ENCODE peak calls at places on chromosomes 11 and 22, in five cellular contexts. R is Right ventricle myocardium superior; U is T-cell; P is T-helper 17 cell; B is activated naive CD8-positive, alpha-beta T cell treated with anti-CD3 and anti-CD28 coated beads, Interleukin-2, amount 10 ng/mL, durations not matched to agents 7 days and 5 days. V is an unnamed sample.

GRCh38 chr22:33405194-33405593 is 347.0 kb upstream of the SYN3 start:
- ATAC-seq in R (peak; percentile 94), B (no peak), P (no peak), U (no peak), V (no peak)

GRCh38 chr11:133545199-133545709 is 13.0 kb upstream of the OPCML start:
- ATAC-seq in R (no peak), P (no peak), U (no peak), B (no peak), V (no peak)

GRCh38 chr11:88979641-88980040 is 86.1 kb downstream of the GRM5 start:
- ATAC-seq in R (no peak), B (no peak), P (no peak), U (no peak), V (no peak)

GRCh38 chr11:390175-390574 is 3.8 kb upstream of the PKP3 start:
- ATAC-seq in R (no peak), P (no peak), U (no peak), B (no peak), V (no peak)

GRCh38 chr11:34300571-34301295 is 57.1 kb downstream of the ABTB2 start:
- ATAC-seq in B (no peak), U (no peak), R (no peak), P (no peak), V (no peak)

GRCh38 chr22:26174280-26174679 is 5.0 kb downstream of the SEZ6L start:
- ATAC-seq in R (no peak), B (no peak), P (no peak), U (no peak), V (no peak)

GRCh38 chr11:120547871-120548681 is 36.5 kb downstream of the GRIK4 start:
- ATAC-seq in U (no peak), B (no peak), P (no peak), R (peak; percentile 98), V (peak; percentile 82)

GRCh38 chr11:10777806-10778205 is 26.8 kb downstream of the CTR9 start:
- ATAC-seq in B (no peak), U (no peak), R (peak; percentile 7), P (no peak), V (no peak)

GRCh38 chr11:12784987-12785386 is 110.8 kb downstream of the TEAD1 start:
- ATAC-seq in B (no peak), P (no peak), R (peak; percentile 77), U (no peak), V (no peak)

GRCh38 chr22:33529424-33530113 is 390.7 kb downstream of the LARGE1 start:
- ATAC-seq in B (no peak), R (peak; percentile 17), U (no peak), P (no peak), V (peak; percentile 61)

GRCh38 chr11:75467881-75468280 is 34.9 kb upstream of the KLHL35 start:
- ATAC-seq in B (no peak), R (no peak), U (no peak), P (no peak), V (no peak)

GRCh38 chr11:61969838-61970452 is 2.5 kb upstream of the FTH1 start:
- ATAC-seq in U (no peak), P (no peak), B (no peak), R (no peak), V (no peak)

GRCh38 chr11:111938687-111939160 is 1.6 kb downstream of the DIXDC1 start:
- ATAC-seq in B (peak; percentile 63), U (peak; percentile 62), P (peak; percentile 59), R (no peak), V (peak; percentile 28)

GRCh38 chr11:123800041-123800440 is 6.1 kb downstream of the OR6M1 start:
- ATAC-seq in P (no peak), B (no peak), R (no peak), U (no peak), V (no peak)

GRCh38 chr11:65172600-65172999 is 2.6 kb downstream of the SPDYC start:
- ATAC-seq in U (no peak), P (no peak), B (no peak), R (peak; percentile 39), V (no peak)

GRCh38 chr22:42334875-42335512 is 64.5 kb upstream of the TCF20 start:
- ATAC-seq in R (no peak), B (no peak), U (no peak), P (no peak), V (no peak)

GRCh38 chr11:123719452-123719851 is 22.0 kb downstream of the ZNF202 start:
- ATAC-seq in B (no peak), U (no peak), R (no peak), P (no peak), V (no peak)

GRCh38 chr11:73194593-73194992 is 23.5 kb upstream of the P2RY2 start:
- ATAC-seq in P (no peak), U (no peak), R (peak; percentile 39), B (no peak), V (no peak)

GRCh38 chr11:124551189-124551588 is 7.7 kb upstream of the OR8B12 start:
- ATAC-seq in P (no peak), R (no peak), B (no peak), U (no peak), V (no peak)

GRCh38 chr11:66190776-66191175 is 77.7 kb upstream of the RAB1B start:
- ATAC-seq in R (no peak), B (no peak), U (no peak), P (no peak), V (no peak)

GRCh38 chr11:96292291-96293010 is 50.5 kb downstream of the MAML2 start:
- ATAC-seq in U (no peak), R (no peak), P (peak; percentile 79), B (no peak), V (no peak)

GRCh38 chr11:71488968-71489265 is 35.9 kb downstream of the NADSYN1 start:
- ATAC-seq in P (no peak), R (no peak), B (no peak), U (no peak), V (no peak)

GRCh38 chr11:110989734-110990133 is 255.8 kb upstream of the POU2AF2 start:
- ATAC-seq in R (peak; percentile 79), U (no peak), B (no peak), P (no peak), V (peak; percentile 72)

GRCh38 chr11:130448416-130449068 is at the start of gene ADAMTS15:
- ATAC-seq in B (peak; percentile 82), U (no peak), P (peak; percentile 44), R (peak; percentile 79), V (peak; percentile 82)

GRCh38 chr22:48089601-48090331 is 1327.3 kb downstream of the TBC1D22A start:
- ATAC-seq in B (no peak), P (no peak), U (no peak), R (peak; percentile 80), V (peak; percentile 78)

GRCh38 chr11:61007383-61007970 is 36.0 kb downstream of the CD6 start:
- ATAC-seq in B (no peak), U (peak; percentile 16), R (peak; percentile 49), P (no peak), V (peak; percentile 47)

GRCh38 chr22:31248965-31249940 is 37.2 kb downstream of the LIMK2 start:
- ATAC-seq in P (no peak), U (no peak), B (no peak), R (no peak), V (no peak)

GRCh38 chr11:78080084-78080817 is 589 bp upstream of the NDUFC2 start:
- ATAC-seq in U (no peak), R (no peak), P (no peak), B (no peak), V (peak; percentile 31)

GRCh38 chr11:16902182-16902581 is 112.0 kb downstream of the PLEKHA7 start:
- ATAC-seq in P (no peak), U (no peak), B (peak; percentile 26), R (no peak), V (no peak)

GRCh38 chr22:29306175-29306829 is at the start of gene GAS2L1:
- ATAC-seq in B (peak; percentile 57), P (peak; percentile 55), R (peak; percentile 74), U (peak; percentile 25), V (peak; percentile 73)

GRCh38 chr11:64620286-64620962 is 29.4 kb downstream of the SLC22A12 start:
- ATAC-seq in R (peak; percentile 21), P (no peak), U (no peak), B (no peak), V (peak; percentile 52)

GRCh38 chr11:32006799-32007388 is 84.0 kb upstream of the RCN1 start:
- ATAC-seq in P (peak; percentile 62), U (no peak), B (no peak), R (peak; percentile 51), V (no peak)

GRCh38 chr11:28010001-28010400 is 98.0 kb downstream of the KIF18A start:
- ATAC-seq in B (no peak), R (no peak), P (no peak), U (no peak), V (no peak)

GRCh38 chr22:28899199-28899853 is 16.0 kb downstream of the ZNRF3 start:
- ATAC-seq in B (peak; percentile 47), U (no peak), P (peak; percentile 86), R (no peak), V (no peak)

GRCh38 chr22:21858025-21858764 is 9.2 kb downstream of the MAPK1 start:
- ATAC-seq in B (peak; percentile 65), P (peak; percentile 56), U (peak; percentile 43), R (no peak), V (no peak)

GRCh38 chr11:92340839-92341238 is 116.2 kb downstream of the FAT3 start:
- ATAC-seq in P (no peak), R (no peak), B (no peak), U (no peak), V (no peak)

V was measured in gastroesophageal sphincter.